ENCODE peak calls at places on chromosomes 3 and 15, in seven cellular contexts. I is endothelial cell of umbilical vein, W is H1, B is Panc1, Y is sigmoid colon, G is transverse colon, M is HCT116. Z is an unnamed sample.

GRCh38 chr3:113575191-113575590 is 42.8 kb downstream of the SIDT1 start:
- DNase-seq in I (no peak), W (no peak), B (no peak), Y (no peak), G (peak), M (no peak), Z (no peak)

GRCh38 chr3:153096611-153097200 is 65.3 kb upstream of the RAP2B start:
- DNase-seq in I (peak), W (no peak), B (no peak), Y (no peak), G (peak), M (no peak), Z (no peak)

GRCh38 chr3:72745146-72745976 is 102.9 kb downstream of the SHQ1 start:
- DNase-seq in I (no peak), W (no peak), B (no peak), Y (no peak), G (peak), M (no peak), Z (no peak)

GRCh38 chr3:129992781-129993180 is 18.3 kb downstream of the TRH start:
- DNase-seq in I (no peak), W (no peak), B (no peak), Y (no peak), G (no peak), M (no peak), Z (no peak)

GRCh38 chr15:39922450-39923092 is 2.5 kb upstream of the GPR176 start:
- DNase-seq in I (no peak), W (no peak), B (no peak), Y (no peak), G (no peak), M (no peak), Z (no peak)

GRCh38 chr3:119891944-119892721 is 110.2 kb downstream of the NR1I2 start:
- DNase-seq in I (peak), W (peak), B (no peak), Y (no peak), G (peak), M (peak), Z (no peak)

GRCh38 chr3:106945435-106945834 is 431.8 kb upstream of the CCDC54 start:
- DNase-seq in I (no peak), W (no peak), B (no peak), Y (no peak), G (no peak), M (no peak), Z (no peak)

GRCh38 chr3:117721866-117722265 is 1012.3 kb downstream of the TUSC7 start:
- DNase-seq in I (no peak), W (no peak), B (no peak), Y (no peak), G (no peak), M (no peak), Z (no peak)

GRCh38 chr3:63228677-63229076 is 49.4 kb upstream of the SYNPR start:
- DNase-seq in I (peak), W (no peak), B (peak), Y (no peak), G (no peak), M (peak), Z (no peak)

GRCh38 chr3:11482024-11482423 is 161.7 kb downstream of the VGLL4 start:
- DNase-seq in I (peak), W (no peak), B (no peak), Y (peak), G (peak), M (no peak), Z (no peak)

GRCh38 chr15:42315435-42316020 is 42.3 kb upstream of the TMEM87A start:
- DNase-seq in I (no peak), W (no peak), B (no peak), Y (no peak), G (no peak), M (no peak), Z (no peak)

GRCh38 chr3:38031022-38031994 is 1.9 kb upstream of the PLCD1 start:
- DNase-seq in I (no peak), W (no peak), B (no peak), Y (peak), G (peak), M (peak), Z (no peak)

GRCh38 chr3:71305246-71306206 is 278.0 kb downstream of the FOXP1 start:
- DNase-seq in I (peak), W (peak), B (no peak), Y (no peak), G (peak), M (no peak), Z (no peak)

GRCh38 chr3:140007946-140008692 is 73.1 kb downstream of the CLSTN2 start:
- DNase-seq in I (no peak), W (no peak), B (no peak), Y (no peak), G (no peak), M (no peak), Z (no peak)

GRCh38 chr3:55500555-55501340 is 13.6 kb upstream of the WNT5A start:
- DNase-seq in I (no peak), W (no peak), B (no peak), Y (no peak), G (no peak), M (no peak), Z (no peak)

GRCh38 chr3:53719796-53720195 is 126.4 kb downstream of the CHDH start:
- DNase-seq in I (no peak), W (no peak), B (no peak), Y (no peak), G (no peak), M (no peak), Z (no peak)

GRCh38 chr15:63463793-63464192 is 40.6 kb upstream of the USP3 start:
- DNase-seq in I (no peak), W (no peak), B (no peak), Y (no peak), G (no peak), M (no peak), Z (no peak)

GRCh38 chr3:193014961-193015360 is 97.3 kb upstream of the MB21D2 start:
- DNase-seq in I (no peak), W (no peak), B (no peak), Y (no peak), G (no peak), M (no peak), Z (no peak)

GRCh38 chr3:81170298-81170697 is 591.1 kb downstream of the GBE1 start:
- DNase-seq in I (no peak), W (no peak), B (no peak), Y (no peak), G (no peak), M (no peak), Z (no peak)

GRCh38 chr15:81948751-81949150 is 97.1 kb downstream of the MEX3B start:
- DNase-seq in I (no peak), W (no peak), B (no peak), Y (no peak), G (no peak), M (no peak), Z (no peak)

GRCh38 chr3:46750555-46751038 is 32.9 kb upstream of the PRSS50 start:
- DNase-seq in I (no peak), W (no peak), B (no peak), Y (no peak), G (no peak), M (no peak), Z (no peak)

GRCh38 chr15:44296625-44297524 is 8.4 kb downstream of the GOLM2 start:
- DNase-seq in I (peak), W (no peak), B (no peak), Y (no peak), G (peak), M (peak), Z (no peak)

GRCh38 chr3:45640091-45640507 is 45.5 kb downstream of the LIMD1 start:
- DNase-seq in I (peak), W (no peak), B (no peak), Y (no peak), G (no peak), M (no peak), Z (no peak)

GRCh38 chr3:45640724-45641361 is 46.3 kb downstream of the LIMD1 start:
- DNase-seq in I (no peak), W (no peak), B (no peak), Y (no peak), G (no peak), M (no peak), Z (no peak)

GRCh38 chr3:45644467-45645201 is 44.6 kb upstream of the SACM1L start:
- DNase-seq in I (peak), W (no peak), B (peak), Y (no peak), G (no peak), M (no peak), Z (no peak)

GRCh38 chr3:45644063-45644462 is 45.1 kb upstream of the SACM1L start:
- DNase-seq in I (peak), W (no peak), B (no peak), Y (no peak), G (no peak), M (no peak), Z (no peak)

GRCh38 chr3:45642731-45643152 is 46.5 kb upstream of the SACM1L start:
- DNase-seq in I (peak), W (no peak), B (no peak), Y (no peak), G (no peak), M (no peak), Z (no peak)
- TF ChIP-seq POLR2AphosphoS5 in I (no peak), W (no peak), B (no peak), Y (no peak), G (no peak), M (no peak), Z (no peak)

GRCh38 chr15:60396100-60396499 is 1.7 kb downstream of the ANXA2 start:
- DNase-seq in I (no peak), W (no peak), B (no peak), Y (no peak), G (no peak), M (no peak), Z (no peak)
- TF ChIP-seq POLR2AphosphoS5 in I (no peak), W (peak), B (no peak), Y (no peak), G (no peak), M (no peak), Z (no peak)

GRCh38 chr3:141279074-141279945 is 47.7 kb downstream of the PXYLP1 start:
- DNase-seq in I (no peak), W (no peak), B (no peak), Y (no peak), G (no peak), M (no peak), Z (no peak)

GRCh38 chr3:141278196-141279073 is 46.8 kb downstream of the PXYLP1 start:
- DNase-seq in I (peak), W (no peak), B (no peak), Y (peak), G (no peak), M (no peak), Z (no peak)

GRCh38 chr3:141280690-141281089 is 49.1 kb downstream of the PXYLP1 start:
- DNase-seq in I (no peak), W (no peak), B (no peak), Y (no peak), G (no peak), M (no peak), Z (no peak)

GRCh38 chr3:141277451-141277850 is 45.8 kb downstream of the PXYLP1 start:
- DNase-seq in I (no peak), W (no peak), B (no peak), Y (no peak), G (no peak), M (no peak), Z (no peak)

DNA sequence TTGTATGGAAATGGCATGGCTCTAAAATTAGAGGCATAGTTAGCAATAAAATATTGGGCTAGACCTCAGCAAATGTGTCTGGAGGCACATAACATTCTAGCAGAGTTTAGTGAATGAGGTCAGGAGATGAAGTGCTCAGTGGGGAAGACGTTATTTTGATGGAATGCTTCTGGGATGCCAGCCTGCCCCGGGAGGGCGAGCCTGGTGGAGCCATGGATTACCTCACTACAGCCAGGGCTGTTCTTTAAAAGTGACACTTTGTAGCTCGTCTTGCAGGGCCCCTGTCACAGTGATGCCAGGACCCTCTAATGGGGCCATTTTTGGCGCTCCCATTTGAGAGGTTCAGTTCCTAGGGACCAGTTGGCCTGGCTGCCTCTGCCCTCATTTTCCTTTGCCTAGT is 48.5 kb downstream of the PXYLP1 start:
- DNase-seq in I (no peak), W (no peak), B (no peak), Y (no peak), G (no peak), M (no peak), Z (no peak)
- TF ChIP-seq POLR2AphosphoS5 in I (no peak), W (no peak), B (no peak), Y (no peak), G (peak), M (no peak), Z (no peak)

GRCh38 chr15:83206971-83207621 is 527 bp downstream of the HDGFL3 start:
- DNase-seq in I (peak), W (no peak), B (no peak), Y (peak), G (peak), M (no peak), Z (peak)
- TF ChIP-seq POLR2AphosphoS5 in I (no peak), W (no peak), B (no peak), Y (no peak), G (no peak), M (no peak), Z (no peak)

Z was measured in GM12891.